ENCODE peak calls at places on chromosomes 11 and 22, in five cellular contexts. M, R, C, A and L are unnamed samples.

GRCh38 chr11:25225078-25225477 is 728.2 kb downstream of the LUZP2 start:
- DNase-seq in M (no peak), C (no peak), R (no peak), A (no peak), L (no peak)

GRCh38 chr11:7251487-7251835 is 243 bp upstream of the SYT9 start:
- DNase-seq in R (no peak), M (no peak), A (no peak), C (no peak), L (no peak)

GRCh38 chr11:108551653-108552462 is 41.7 kb downstream of the EXPH5 start:
- DNase-seq in R (peak; percentile 33), A (no peak), C (no peak), M (no peak), L (no peak)

GRCh38 chr22:27488456-27489224 is 312.9 kb downstream of the MN1 start:
- DNase-seq in A (no peak), C (no peak), M (no peak), R (no peak), L (no peak)

GRCh38 chr11:13462311-13462927 is 603 bp downstream of the BTBD10 start:
- DNase-seq in M (peak; percentile 43), A (peak; percentile 57), R (peak; percentile 90), C (peak; percentile 56), L (peak; percentile 56)

GRCh38 chr22:42202669-42203068 is 67.8 kb downstream of the TCF20 start:
- DNase-seq in M (peak; percentile 26), C (no peak), A (no peak), R (no peak), L (no peak)

GRCh38 chr11:68956142-68956541 is 24.6 kb downstream of the MRGPRD start:
- DNase-seq in A (no peak), C (peak; percentile 24), M (no peak), R (no peak), L (no peak)

GRCh38 chr11:130214861-130215530 is 55.4 kb downstream of the ST14 start:
- DNase-seq in M (no peak), A (no peak), C (no peak), R (no peak), L (no peak)

GRCh38 chr11:60853469-60853950 is 2.2 kb downstream of the PTGDR2 start:
- DNase-seq in R (no peak), M (no peak), C (no peak), A (no peak), L (no peak)

GRCh38 chr11:69848196-69848595 is 29.0 kb upstream of the FGF3 start:
- DNase-seq in C (no peak), A (no peak), M (no peak), R (peak; percentile 47), L (no peak)

GRCh38 chr11:92848578-92848977 is 120.9 kb upstream of the MTNR1B start:
- DNase-seq in M (no peak), C (no peak), R (peak; percentile 65), A (no peak), L (no peak)

GRCh38 chr22:42648368-42649260 is 578 bp downstream of the CYB5R3 start:
- DNase-seq in A (peak; percentile 61), R (peak; percentile 25), C (peak; percentile 62), M (no peak), L (peak; percentile 54)

GRCh38 chr11:6567371-6567745 is 36.1 kb downstream of the RRP8 start:
- DNase-seq in C (no peak), M (no peak), R (no peak), A (no peak), L (no peak)

GRCh38 chr11:120137611-120138521 is at the start of gene TRIM29:
- DNase-seq in C (no peak), A (peak; percentile 2), R (peak; percentile 89), M (no peak), L (peak; percentile 73)
- TF ChIP-seq CTCF in C (no peak), A (no peak), R (peak; percentile 64), M (no peak), L (peak; percentile 66)

GRCh38 chr11:58742140-58742539 is 10.4 kb upstream of the GLYAT start:
- DNase-seq in M (no peak), A (no peak), R (no peak), C (peak; percentile 74), L (no peak)

GRCh38 chr11:58741127-58741526 is 9.4 kb upstream of the GLYAT start:
- DNase-seq in R (no peak), A (no peak), M (no peak), C (no peak), L (no peak)

GRCh38 chr11:58744988-58745704 is 13.4 kb upstream of the GLYAT start:
- DNase-seq in C (no peak), R (no peak), M (no peak), A (no peak), L (no peak)

GRCh38 chr11:58745705-58746364 is 14.1 kb upstream of the GLYAT start:
- DNase-seq in A (no peak), R (no peak), C (no peak), M (no peak), L (no peak)

DNA sequence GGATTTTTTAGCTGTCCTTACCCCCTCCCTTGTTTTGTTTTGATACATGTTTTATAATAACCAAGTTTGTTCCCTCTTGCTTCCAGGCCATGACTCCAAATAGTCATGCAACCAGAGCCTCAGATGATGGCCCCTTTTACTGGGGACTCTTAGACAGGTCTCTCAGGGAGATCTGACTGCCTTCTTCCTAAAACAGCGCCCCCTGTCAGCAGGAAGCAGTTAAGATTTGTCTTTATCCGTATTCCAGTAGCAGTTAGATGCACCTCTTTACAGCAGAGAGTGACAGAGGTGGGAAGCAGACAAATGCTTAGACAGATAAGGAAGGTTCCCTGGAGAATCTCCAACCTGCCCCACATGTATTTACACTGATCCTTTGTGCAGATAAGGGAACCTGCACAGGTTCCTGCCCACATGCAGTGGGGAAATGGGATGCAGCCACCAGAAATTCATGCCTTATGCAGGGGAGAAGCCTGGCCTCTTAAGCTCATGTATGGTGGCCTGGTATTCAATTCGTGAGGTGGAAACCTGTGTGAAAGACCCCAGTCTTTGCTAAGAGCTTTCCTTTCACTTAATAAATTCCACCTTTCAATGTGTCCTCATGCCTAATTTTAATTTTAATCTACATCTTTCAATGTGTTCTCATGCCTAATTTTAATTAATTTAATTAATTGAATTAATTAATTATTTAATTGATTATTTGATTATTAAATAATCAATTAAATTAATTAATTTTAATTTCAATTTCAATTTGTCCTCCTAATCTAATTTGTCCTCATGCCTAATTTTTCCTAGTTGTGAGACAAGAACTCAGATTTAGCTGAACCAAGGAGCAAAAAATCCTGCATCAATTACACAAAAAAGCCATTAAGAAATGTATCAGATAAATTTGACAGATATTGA is 11.5 kb upstream of the GLYAT start:
- DNase-seq in M (no peak), A (no peak), R (no peak), C (peak; percentile 40), L (no peak)
- TF ChIP-seq CTCF in M (no peak), A (no peak), R (no peak), C (peak; percentile 34), L (no peak)

GRCh38 chr11:57457643-57458023 is 2.7 kb upstream of the RTN4RL2 start:
- DNase-seq in A (no peak), M (no peak), C (no peak), R (no peak), L (no peak)
- TF ChIP-seq CTCF in A (peak; percentile 38), M (peak; percentile 43), C (no peak), R (no peak), L (no peak)

GRCh38 chr11:58788355-58789023 is 56.0 kb downstream of the GLYATL2 start:
- DNase-seq in R (peak; percentile 86), C (peak; percentile 70), M (peak; percentile 14), A (peak; percentile 8), L (peak; percentile 78)
- TF ChIP-seq CTCF in R (peak; percentile 85), C (peak; percentile 93), M (peak; percentile 91), A (peak; percentile 67), L (peak; percentile 89)

DNA sequence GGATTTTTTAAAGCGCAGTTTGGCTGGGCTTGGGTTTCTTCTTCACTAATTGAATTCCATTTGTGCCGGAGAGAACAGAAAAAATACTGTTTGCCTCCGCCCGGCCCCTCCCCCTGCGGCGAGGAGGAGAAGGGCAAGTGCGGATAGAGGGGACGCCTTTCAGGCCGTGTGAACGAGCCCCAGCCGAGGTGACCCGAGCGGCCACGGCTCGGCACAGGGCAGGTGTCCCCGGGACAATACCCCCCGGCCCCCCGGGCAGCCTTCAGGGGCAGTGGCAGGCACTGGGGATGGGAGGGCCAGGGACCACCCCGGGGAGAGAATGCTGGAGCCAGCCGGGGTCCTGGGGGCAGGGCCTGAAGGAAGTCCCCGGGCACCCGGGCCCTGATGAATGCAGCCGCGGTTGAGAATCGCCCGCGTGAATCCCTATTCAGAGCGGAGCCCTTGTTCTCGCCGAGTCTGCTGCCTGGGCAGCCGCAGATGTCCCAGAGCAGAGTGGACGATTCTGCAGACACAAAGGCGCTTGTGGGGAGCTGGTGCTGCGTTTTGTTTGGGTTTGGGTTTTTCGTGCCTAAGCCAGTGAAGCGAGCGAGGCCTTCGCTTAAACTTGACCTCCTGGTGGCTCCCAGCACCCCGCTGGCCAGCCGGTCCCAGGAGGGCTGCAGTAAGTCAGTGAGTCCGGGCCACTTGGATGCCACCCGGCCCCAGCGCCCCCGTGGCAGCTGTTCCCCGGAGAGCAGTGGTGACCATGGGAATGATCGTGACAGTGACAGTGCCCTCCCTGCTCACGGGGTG is 96.0 kb downstream of the WNT7B start:
- DNase-seq in A (no peak), C (no peak), M (no peak), R (no peak), L (no peak)
- TF ChIP-seq CTCF in A (no peak), C (no peak), M (no peak), R (no peak), L (no peak)

GRCh38 chr11:66290332-66290629 is 1.3 kb upstream of the YIF1A start:
- DNase-seq in M (no peak), R (no peak), C (no peak), A (no peak), L (no peak)

GRCh38 chr11:66287256-66288137 is 1.4 kb downstream of the YIF1A start:
- DNase-seq in C (no peak), M (no peak), R (no peak), A (no peak), L (no peak)

GRCh38 chr11:66289548-66290331 is 797 bp upstream of the YIF1A start:
- DNase-seq in A (peak; percentile 78), M (peak; percentile 57), C (peak; percentile 87), R (no peak), L (no peak)

GRCh38 chr11:66288138-66288865 is 641 bp downstream of the YIF1A start:
- DNase-seq in C (no peak), A (no peak), M (no peak), R (no peak), L (no peak)

GRCh38 chr11:66288866-66289547 is at the start of gene YIF1A:
- DNase-seq in M (peak; percentile 97), A (peak; percentile 99), C (peak; percentile 100), R (peak; percentile 99), L (peak; percentile 99)
- TF ChIP-seq CTCF in M (no peak), A (no peak), C (no peak), R (no peak), L (no peak)

DNA sequence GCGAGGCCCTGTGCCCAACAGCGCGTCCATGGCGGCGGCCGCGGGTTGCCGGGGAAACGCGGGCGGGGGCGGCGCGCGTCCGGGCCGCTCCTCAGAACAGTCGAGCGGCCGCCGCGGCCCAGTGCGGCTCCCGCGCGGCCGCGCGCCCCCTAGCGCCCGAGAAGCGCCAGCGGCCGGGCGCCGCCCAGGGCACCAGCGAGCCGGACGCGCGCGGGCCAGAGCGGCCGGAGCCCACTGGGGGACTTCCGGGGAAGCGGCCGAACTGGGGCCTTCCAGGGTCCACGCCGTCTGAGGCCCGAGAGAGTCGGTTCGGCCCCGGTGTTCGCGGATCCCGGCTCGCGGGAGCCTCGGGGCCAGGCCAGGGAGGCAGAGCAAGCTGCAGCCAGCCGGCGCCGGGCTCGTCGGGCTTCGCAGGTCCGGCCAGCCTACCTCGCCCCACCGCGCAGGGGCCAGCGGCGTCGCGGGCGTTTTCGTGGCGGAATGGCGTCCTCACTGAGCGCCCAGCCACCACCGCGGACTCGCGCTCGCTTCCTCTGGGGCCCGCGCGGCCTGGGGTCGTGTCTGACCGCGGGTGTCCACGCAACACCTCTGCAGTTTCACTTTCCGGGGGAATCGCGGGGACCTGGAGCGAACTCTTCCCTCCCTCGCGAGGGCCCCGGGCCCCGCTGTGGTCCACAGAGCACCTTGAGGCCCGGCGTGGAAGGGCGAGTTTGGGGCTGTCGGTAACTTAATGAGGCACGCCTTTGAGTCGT is at the start of gene DENND6B:
- DNase-seq in A (peak; percentile 73), C (peak; percentile 87), R (peak; percentile 34), M (peak; percentile 61), L (peak; percentile 68)
- TF ChIP-seq CTCF in A (peak; percentile 40), C (peak; percentile 65), R (peak; percentile 34), M (peak; percentile 65), L (peak; percentile 42)